ENCODE peak calls at places on chromosomes 12 and 14, in seven cellular contexts. Y is frontal cortex, O is G401, Z is H7, X is lower leg skin, A is HEK293T, T is fibroblast of mammary gland. L is an unnamed sample.

GRCh38 chr12:32159925-32160324 is 53.3 kb downstream of the BICD1 start:
- DNase-seq in Y (peak), T (no peak), X (no peak), A (no peak), Z (no peak), O (peak), L (no peak)

GRCh38 chr12:116698131-116698495 is 39.8 kb downstream of the SPRING1 start:
- DNase-seq in O (no peak), Z (no peak), A (no peak), T (no peak), X (no peak), Y (no peak), L (no peak)

GRCh38 chr12:8037046-8037663 is 4.6 kb downstream of the FOXJ2 start:
- DNase-seq in X (no peak), Z (no peak), O (no peak), T (no peak), A (no peak), Y (no peak), L (no peak)

GRCh38 chr12:64611430-64612286 is 1.4 kb downstream of the RASSF3 start:
- DNase-seq in Z (peak), A (no peak), X (peak), Y (no peak), T (peak), O (no peak), L (peak)

GRCh38 chr12:5466521-5466960 is 34.6 kb downstream of the NTF3 start:
- DNase-seq in Y (no peak), X (no peak), Z (no peak), A (no peak), T (no peak), O (no peak), L (no peak)

GRCh38 chr14:78673845-78674244 is 503.7 kb downstream of the NRXN3 start:
- DNase-seq in X (no peak), A (no peak), T (no peak), Y (no peak), O (no peak), Z (no peak), L (no peak)

GRCh38 chr14:104195854-104196253 is 57.5 kb downstream of the KIF26A start:
- DNase-seq in O (no peak), T (no peak), Z (no peak), A (no peak), X (no peak), Y (no peak), L (no peak)

GRCh38 chr12:124475295-124476010 is 92.0 kb downstream of the NCOR2 start:
- DNase-seq in A (no peak), Y (no peak), O (no peak), Z (no peak), T (no peak), X (no peak), L (no peak)

GRCh38 chr12:29191267-29191889 is 42.3 kb downstream of the FAR2 start:
- DNase-seq in T (no peak), O (no peak), X (no peak), A (no peak), Z (no peak), Y (no peak), L (no peak)

GRCh38 chr12:94689002-94689645 is 38.8 kb upstream of the TMCC3 start:
- DNase-seq in O (no peak), Z (no peak), Y (no peak), T (peak), A (no peak), X (no peak), L (no peak)

GRCh38 chr14:70563417-70563816 is 28.6 kb upstream of the ADAM20 start:
- DNase-seq in Z (no peak), A (no peak), O (no peak), T (no peak), X (no peak), Y (no peak), L (no peak)

GRCh38 chr14:39102265-39102968 is 618 bp downstream of the SEC23A start:
- DNase-seq in Y (peak), A (peak), T (peak), X (no peak), O (peak), Z (no peak), L (peak)

GRCh38 chr12:80936642-80937390 is 918 bp downstream of the LIN7A start:
- DNase-seq in Y (peak), A (peak), X (no peak), T (peak), Z (peak), O (no peak), L (peak)

GRCh38 chr14:50410921-50411320 is 14.2 kb upstream of the CDKL1 start:
- DNase-seq in T (peak), O (no peak), A (no peak), Y (no peak), Z (no peak), X (no peak), L (no peak)

GRCh38 chr14:68627050-68627867 is 165.6 kb downstream of the ZFP36L1 start:
- DNase-seq in T (no peak), X (no peak), Y (no peak), Z (no peak), A (no peak), O (peak), L (no peak)

GRCh38 chr14:101301011-101301410 is 260.3 kb upstream of the DIO3 start:
- DNase-seq in Y (no peak), T (no peak), A (no peak), O (no peak), Z (peak), X (no peak), L (no peak)

GRCh38 chr14:34064349-34064748 is 113.5 kb upstream of the EGLN3 start:
- DNase-seq in Z (no peak), Y (no peak), A (no peak), X (peak), T (peak), O (peak), L (no peak)

GRCh38 chr12:49966511-49967041 is 4.9 kb downstream of the AQP5 start:
- DNase-seq in A (no peak), Z (no peak), T (no peak), O (no peak), X (no peak), Y (no peak), L (no peak)

GRCh38 chr12:109951751-109952150 is 44.4 kb downstream of the GIT2 start:
- DNase-seq in T (peak), Z (peak), O (peak), X (no peak), A (no peak), Y (peak), L (no peak)

GRCh38 chr12:115660211-115660805 is 617.2 kb downstream of the MED13L start:
- DNase-seq in A (no peak), Y (no peak), X (peak), Z (no peak), O (no peak), T (peak), L (peak)

GRCh38 chr12:51341259-51342007 is 5.0 kb downstream of the CELA1 start:
- DNase-seq in T (peak), X (peak), A (peak), Z (peak), Y (peak), O (peak), L (peak)

GRCh38 chr14:77589099-77589498 is 27.3 kb downstream of the SPTLC2 start:
- DNase-seq in A (no peak), Y (no peak), Z (no peak), X (no peak), O (no peak), T (no peak), L (no peak)

GRCh38 chr14:29682789-29683188 is 244.9 kb downstream of the PRKD1 start:
- DNase-seq in A (no peak), X (no peak), Z (no peak), T (no peak), O (no peak), Y (no peak), L (no peak)

L was measured in left colon.